ENCODE peak calls at places on chromosomes 6 and 20, in four cellular contexts. A is HepG2, G is H1, R is GM12878. N is an unnamed sample. For H3K27me3, the result is how much of the 10 kb centered on the place peaks cover.

GRCh38 chr6:144349690-144350132 is 64.6 kb downstream of the UTRN start:
- DNase-seq in A (peak), G (no peak), R (peak), N (no peak)

GRCh38 chr6:161418458-161418945 is 144.6 kb upstream of the AGPAT4 start:
- DNase-seq in A (peak), G (no peak), R (no peak), N (peak)

GRCh38 chr20:51565298-51565697 is 22.8 kb upstream of the NFATC2 start:
- DNase-seq in A (no peak), G (no peak), R (no peak), N (no peak)

GRCh38 chr6:79377830-79378460 is 143.5 kb upstream of the HMGN3 start:
- DNase-seq in A (no peak), G (no peak), R (no peak), N (no peak)

GRCh38 chr6:13511913-13512717 is 24.7 kb upstream of the GFOD1 start:
- DNase-seq in A (no peak), G (peak), R (no peak), N (no peak)

GRCh38 chr6:119834418-119834817 is 484.9 kb upstream of the MAN1A1 start:
- DNase-seq in A (no peak), G (no peak), R (no peak), N (no peak)

GRCh38 chr6:53205778-53206177 is 57.1 kb upstream of the GCM1 start:
- DNase-seq in A (no peak), G (no peak), R (no peak), N (no peak)

GRCh38 chr6:141158740-141159139 is 974.0 kb upstream of the GJE1 start:
- DNase-seq in A (no peak), G (no peak), R (no peak), N (no peak)

GRCh38 chr20:50713677-50714101 is 17.7 kb upstream of the PARD6B start:
- DNase-seq in A (no peak), G (peak), R (no peak), N (no peak)

GRCh38 chr20:9400371-9401025 is 113.9 kb upstream of the LAMP5 start:
- DNase-seq in A (no peak), G (no peak), R (no peak), N (no peak)

GRCh38 chr6:74087898-74088297 is 391.9 kb downstream of the CD109 start:
- DNase-seq in A (no peak), G (no peak), R (no peak), N (no peak)

GRCh38 chr6:42263165-42263852 is 45.6 kb upstream of the MRPS10 start:
- DNase-seq in A (no peak), G (no peak), R (no peak), N (no peak)

GRCh38 chr20:43824699-43825402 is 89.8 kb upstream of the TOX2 start:
- DNase-seq in A (peak), G (no peak), R (peak), N (peak)

GRCh38 chr6:93177451-93177850 is 241.9 kb downstream of the EPHA7 start:
- DNase-seq in A (no peak), G (no peak), R (no peak), N (no peak)

GRCh38 chr6:159790947-159791598 is 806 bp downstream of the MRPL18 start:
- DNase-seq in A (no peak), G (no peak), R (no peak), N (no peak)
- TF ChIP-seq SUZ12 in A (no peak), G (no peak), R (no peak), N (no peak)

GRCh38 chr6:154414021-154414813 is 57.6 kb upstream of the IPCEF1 start:
- DNase-seq in A (peak), G (no peak), R (no peak), N (no peak)
- TF ChIP-seq YY1 in A (no peak), G (no peak), R (no peak), N (no peak)

GRCh38 chr20:2539341-2539740 is 3.0 kb downstream of the TMC2 start:
- DNase-seq in A (peak), G (no peak), R (no peak), N (no peak)
- H3K27me3 ChIP-seq in A (under half), G (under half), R (under half), N (under half)

GRCh38 chr20:63529861-63530787 is 7.1 kb downstream of the PTK6 start:
- DNase-seq in A (no peak), G (no peak), R (no peak), N (no peak)

GRCh38 chr20:63527184-63527583 is 6.6 kb downstream of the PPDPF start:
- DNase-seq in A (no peak), G (no peak), R (no peak), N (no peak)

GRCh38 chr20:63530788-63531160 is 6.4 kb downstream of the PTK6 start:
- DNase-seq in A (no peak), G (no peak), R (no peak), N (no peak)

GRCh38 chr20:63531686-63532448 is 5.3 kb downstream of the PTK6 start:
- DNase-seq in A (no peak), G (peak), R (no peak), N (no peak)

DNA sequence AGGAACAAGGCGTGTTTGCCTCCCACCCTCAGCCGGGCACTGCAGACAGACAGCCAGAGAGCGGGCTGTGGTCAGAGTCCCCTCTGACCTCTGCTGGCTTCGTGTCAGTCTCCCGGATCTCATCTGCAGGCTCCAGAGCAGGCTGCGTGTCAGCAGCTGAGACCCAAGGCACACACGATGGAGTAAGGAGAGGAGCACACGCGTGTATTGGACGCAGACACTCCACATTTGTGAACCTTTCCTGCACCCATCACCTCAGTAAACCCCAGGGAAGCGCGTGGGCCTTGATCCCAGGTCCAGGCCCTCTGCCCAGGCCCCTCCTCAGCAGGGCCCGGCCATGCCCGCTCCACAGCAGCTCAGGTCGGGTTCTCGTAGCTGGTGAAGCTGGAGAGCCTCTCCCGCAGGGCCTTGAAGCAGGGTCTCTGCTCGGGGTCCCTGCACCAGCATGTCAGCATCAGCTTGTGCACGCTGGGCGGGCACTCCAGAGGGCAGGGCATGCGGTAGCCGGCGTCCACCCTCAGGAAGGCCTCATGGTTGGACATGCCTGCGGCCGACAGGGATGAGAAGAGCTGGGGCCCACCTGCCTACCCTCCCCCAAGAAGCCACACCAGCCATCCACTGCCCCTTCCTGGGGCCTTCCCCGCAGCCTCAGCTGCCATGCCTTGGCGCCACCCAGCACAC is 7.9 kb downstream of the PTK6 start:
- DNase-seq in A (no peak), G (no peak), R (no peak), N (no peak)
- TF ChIP-seq SUZ12 in A (no peak), G (no peak), R (no peak), N (no peak)

DNA sequence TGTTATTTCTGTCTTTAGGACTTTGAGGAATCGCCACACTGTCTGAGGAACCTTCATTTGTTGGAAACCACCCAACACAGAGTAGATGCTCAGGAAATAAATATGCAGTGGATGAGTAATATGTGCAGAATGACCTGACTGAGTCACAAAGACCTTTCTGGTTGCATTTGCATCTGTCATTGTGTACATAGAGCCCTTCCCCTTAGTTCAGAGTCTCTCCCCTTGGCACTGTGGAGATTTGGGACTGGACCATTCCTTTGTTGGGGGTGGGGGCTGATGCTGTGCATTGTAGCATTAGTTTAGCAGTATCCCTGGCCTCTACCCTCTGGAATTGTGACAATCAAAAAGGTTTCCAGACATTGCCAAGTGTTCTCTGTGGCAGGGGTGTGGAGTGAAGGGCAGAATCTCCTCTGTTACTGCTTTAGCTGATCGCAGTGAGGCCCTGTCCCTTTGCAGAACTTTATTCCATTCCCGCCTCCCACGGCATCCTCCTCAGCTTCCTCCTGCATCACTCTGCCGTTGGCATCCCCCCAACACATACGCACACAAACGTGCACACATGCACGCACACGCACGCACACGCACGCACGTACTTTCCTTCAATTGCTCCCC is 64.5 kb downstream of the EYA2 start:
- DNase-seq in A (peak), G (no peak), R (no peak), N (no peak)
- TF ChIP-seq YY1 in A (no peak), G (no peak), R (no peak), N (no peak)

GRCh38 chr6:95227301-95227700 is 350.0 kb upstream of the MANEA start:
- DNase-seq in A (no peak), G (no peak), R (no peak), N (no peak)
- H3K27me3 ChIP-seq in A (under half), G (under half), R (under half), N (under half)